ENCODE peak calls at places on chromosomes 3 and 15, in five cellular contexts. D is sciatic nerve; T is GM18507; W is hypothalamus; M is activated CD4-positive, CD25-positive, alpha-beta regulatory T cell. R is an unnamed sample.

GRCh38 chr15:90762109-90762508 is 45.0 kb downstream of the BLM start:
- DNase-seq in D (peak), T (no peak), W (no peak), M (no peak), R (no peak)

GRCh38 chr15:29968099-29968892 is 114.5 kb upstream of the GOLGA8J start:
- DNase-seq in D (no peak), T (no peak), W (no peak), M (no peak), R (peak)

GRCh38 chr15:68391084-68391483 is 40.9 kb downstream of the ITGA11 start:
- DNase-seq in D (peak), T (no peak), W (no peak), M (no peak), R (no peak)

GRCh38 chr3:40843851-40844548 is 319.2 kb downstream of the ZNF621 start:
- DNase-seq in D (no peak), T (no peak), W (no peak), M (no peak), R (no peak)

GRCh38 chr3:196974661-196975060 is 6.0 kb upstream of the PIGZ start:
- DNase-seq in D (no peak), T (no peak), W (no peak), M (no peak), R (no peak)

GRCh38 chr3:170584585-170585007 is 1.3 kb downstream of the SLC7A14 start:
- DNase-seq in D (peak), T (no peak), W (peak), M (peak), R (peak)

GRCh38 chr3:138397983-138398382 is 36.4 kb upstream of the ESYT3 start:
- DNase-seq in D (no peak), T (no peak), W (no peak), M (no peak), R (peak)

GRCh38 chr15:94286581-94286980 is 55.2 kb downstream of the MCTP2 start:
- DNase-seq in D (no peak), T (no peak), W (no peak), M (no peak), R (no peak)

GRCh38 chr3:183534249-183534648 is 21.3 kb downstream of the KLHL6 start:
- DNase-seq in D (no peak), T (no peak), W (no peak), M (no peak), R (no peak)

GRCh38 chr3:39136533-39137434 is 16.6 kb downstream of the CSRNP1 start:
- DNase-seq in D (no peak), T (no peak), W (no peak), M (no peak), R (no peak)

GRCh38 chr3:172647823-172648222 is 63.0 kb downstream of the NCEH1 start:
- DNase-seq in D (no peak), T (no peak), W (no peak), M (no peak), R (peak)

GRCh38 chr3:40170395-40170794 is 139.1 kb upstream of the EIF1B start:
- DNase-seq in D (no peak), T (peak), W (no peak), M (no peak), R (no peak)